ENCODE peak calls at places on chromosomes 16 and 17, in four cellular contexts. R is stomach, V is PC-3, X is tibial artery. K is an unnamed sample. For H3K27me3, the result is how much of the 10 kb centered on the place peaks cover.

GRCh38 chr17:75845933-75846700 is 1.9 kb upstream of the UNC13D start:
- DNase-seq in R (no peak), X (no peak), V (peak), K (no peak)

GRCh38 chr16:30585022-30585399 is 486 bp downstream of the ZNF785 start:
- DNase-seq in R (no peak), X (no peak), V (peak), K (peak)

GRCh38 chr16:49349446-49350168 is 24.0 kb upstream of the C16orf78 start:
- DNase-seq in R (no peak), V (no peak), X (no peak), K (no peak)

GRCh38 chr16:24838554-24839266 is 7.1 kb upstream of the SLC5A11 start:
- DNase-seq in R (no peak), X (peak), V (peak), K (peak)

GRCh38 chr17:80323982-80324381 is 63.3 kb downstream of the RNF213 start:
- DNase-seq in X (no peak), R (no peak), V (no peak), K (no peak)

GRCh38 chr16:5215911-5216310 is 118.3 kb upstream of the EEF2KMT start:
- DNase-seq in V (no peak), X (no peak), R (no peak), K (no peak)

GRCh38 chr17:49973271-49973615 is 4.3 kb downstream of the DLX4 start:
- DNase-seq in V (no peak), X (no peak), R (no peak), K (no peak)

GRCh38 chr16:35171106-35171505 is 1711.7 kb downstream of the TP53TG3F start:
- DNase-seq in X (no peak), R (no peak), V (no peak), K (no peak)

GRCh38 chr16:26911436-26911835 is 155.3 kb upstream of the C16orf82 start:
- DNase-seq in V (no peak), X (no peak), R (no peak), K (no peak)

GRCh38 chr16:85463228-85463611 is 149.9 kb upstream of the GSE1 start:
- DNase-seq in X (no peak), V (no peak), R (no peak), K (no peak)

GRCh38 chr16:80189481-80190163 is 351.2 kb upstream of the DYNLRB2 start:
- DNase-seq in X (no peak), R (no peak), V (no peak), K (no peak)

GRCh38 chr17:74201250-74201649 is 2.2 kb upstream of the RPL38 start:
- DNase-seq in R (no peak), X (no peak), V (peak), K (peak)

GRCh38 chr17:67168485-67168884 is 76.5 kb downstream of the HELZ start:
- DNase-seq in V (no peak), R (no peak), X (no peak), K (no peak)

GRCh38 chr16:85069171-85069570 is 41.6 kb downstream of the KIAA0513 start:
- DNase-seq in V (no peak), R (no peak), X (no peak), K (no peak)

GRCh38 chr17:296906-297690 is 55.5 kb downstream of the RPH3AL start:
- DNase-seq in X (no peak), V (no peak), R (no peak), K (no peak)

GRCh38 chr16:1287982-1288670 is 21.3 kb upstream of the UBE2I start:
- DNase-seq in R (no peak), X (no peak), V (peak), K (no peak)

GRCh38 chr16:1283296-1283695 is 26.1 kb upstream of the UBE2I start:
- DNase-seq in R (no peak), X (no peak), V (no peak), K (no peak)

GRCh38 chr16:1283996-1284592 is 25.3 kb upstream of the UBE2I start:
- DNase-seq in V (no peak), R (no peak), X (no peak), K (no peak)

GRCh38 chr16:1286492-1287094 is 22.8 kb upstream of the UBE2I start:
- DNase-seq in R (no peak), V (no peak), X (no peak), K (no peak)

GRCh38 chr16:1285669-1286491 is 23.6 kb upstream of the UBE2I start:
- DNase-seq in R (no peak), V (no peak), X (no peak), K (no peak)
- H3K27me3 ChIP-seq in R (half or more), V (under half), X (under half), K (under half)

GRCh38 chr16:68328151-68328859 is 17.5 kb downstream of the PRMT7 start:
- DNase-seq in V (peak), X (peak), R (peak), K (peak)
- TF ChIP-seq CTCF in V (peak), X (peak), R (peak), K (peak)

DNA sequence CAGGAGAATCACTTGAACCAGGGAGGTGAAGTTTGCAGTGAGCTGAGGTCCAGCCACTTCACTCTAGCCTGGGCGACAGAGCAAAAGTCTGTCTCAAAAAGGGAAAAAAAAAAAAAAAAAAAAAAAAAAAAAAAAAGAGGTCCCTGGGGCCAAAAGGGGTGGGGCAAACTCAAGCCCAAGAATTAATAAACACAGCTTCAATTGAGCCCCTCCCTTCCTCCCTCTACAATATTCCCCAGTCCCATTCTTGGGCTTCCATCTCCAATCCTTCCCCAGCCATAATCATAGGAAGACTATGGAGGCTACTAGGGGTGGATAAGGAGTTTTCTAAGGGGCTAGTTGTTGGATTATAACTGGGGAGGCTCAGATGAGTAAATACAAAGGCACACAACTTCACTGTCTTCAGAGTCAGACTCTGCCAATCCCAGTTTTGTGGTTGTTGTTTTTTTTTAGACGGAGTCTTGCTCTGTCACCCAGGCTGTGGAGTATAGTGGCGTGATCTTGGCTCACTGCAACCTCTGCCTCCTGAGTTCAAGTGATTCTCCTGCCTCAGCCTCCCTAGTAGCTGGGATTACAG is 9.5 kb downstream of the CAVIN1 start:
- DNase-seq in V (no peak), X (no peak), R (no peak), K (no peak)
- H3K4me3 ChIP-seq in V (no peak), X (no peak), R (no peak), K (no peak)

GRCh38 chr17:78971764-78972506 is 7.8 kb downstream of the LGALS3BP start:
- DNase-seq in V (no peak), X (no peak), R (no peak), K (no peak)

GRCh38 chr17:78972507-78973105 is 7.1 kb downstream of the LGALS3BP start:
- DNase-seq in X (no peak), V (no peak), R (no peak), K (no peak)

GRCh38 chr17:78970834-78971763 is 8.6 kb downstream of the LGALS3BP start:
- DNase-seq in V (peak), R (peak), X (peak), K (peak)

GRCh38 chr17:78967782-78968362 is 11.9 kb downstream of the LGALS3BP start:
- DNase-seq in X (no peak), V (peak), R (no peak), K (no peak)

DNA sequence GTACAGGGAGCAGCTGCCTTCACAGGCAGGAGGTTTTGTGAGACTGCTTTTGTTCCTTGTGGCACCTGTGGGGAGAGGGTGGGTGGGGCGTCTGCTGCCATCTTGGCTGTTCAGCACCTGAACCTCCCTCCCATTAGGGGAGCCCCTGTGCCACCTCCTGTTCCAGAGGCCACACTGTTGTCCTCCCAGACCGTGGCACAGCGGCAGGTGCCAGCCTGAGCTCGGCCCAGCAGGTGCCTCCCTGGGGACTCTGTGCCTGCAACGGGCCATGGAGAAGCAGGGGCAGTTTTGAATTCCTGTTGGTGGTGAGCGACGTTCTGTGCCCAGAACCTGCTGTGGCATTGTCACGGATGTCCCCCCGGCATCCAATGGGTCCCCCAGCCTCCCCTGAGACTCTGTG is 9.9 kb downstream of the LGALS3BP start:
- DNase-seq in V (no peak), R (no peak), X (no peak), K (no peak)
- H3K27me3 ChIP-seq in V (under half), R (under half), X (under half), K (under half)

GRCh38 chr16:72721981-72722380 is 325.9 kb downstream of the ZFHX3 start:
- DNase-seq in X (no peak), V (no peak), R (no peak), K (no peak)
- TF ChIP-seq CTCF in X (no peak), V (no peak), R (no peak), K (no peak)

GRCh38 chr17:77696720-77697460 is 261.6 kb upstream of the TNRC6C start:
- DNase-seq in V (no peak), R (no peak), X (peak), K (no peak)
- H3K4me3 ChIP-seq in V (no peak), R (no peak), X (no peak), K (no peak)